ENCODE peak calls at places on chromosomes 6 and 20, in nine cellular contexts. S, Z, Q, V, G, X, A, Y and E are unnamed samples.

GRCh38 chr20:45823949-45824835 is 2.9 kb downstream of the TNNC2 start:
- DNase-seq in Q (peak; percentile 36), Y (peak; percentile 53), Z (no peak), X (peak; percentile 77), G (peak; percentile 62), V (peak; percentile 46), A (peak; percentile 80), S (no peak), E (peak; percentile 80)

GRCh38 chr6:40931927-40932326 is 107.1 kb downstream of the UNC5CL start:
- DNase-seq in Z (no peak), S (peak; percentile 78), G (no peak), Y (no peak), Q (no peak), A (no peak), X (no peak), V (peak; percentile 50), E (no peak)

GRCh38 chr6:140138311-140138994 is 764.0 kb upstream of the CITED2 start:
- DNase-seq in Y (no peak), Z (no peak), G (no peak), S (no peak), V (peak; percentile 70), X (no peak), A (no peak), Q (no peak), E (no peak)

GRCh38 chr6:130140084-130140483 is 82.7 kb downstream of the SAMD3 start:
- DNase-seq in V (no peak), Z (no peak), X (no peak), Y (no peak), Q (no peak), G (no peak), S (peak; percentile 28), A (no peak), E (no peak)

GRCh38 chr20:53157443-53158408 is 185.6 kb downstream of the TSHZ2 start:
- DNase-seq in Z (no peak), X (peak; percentile 87), G (peak; percentile 51), A (no peak), V (peak; percentile 27), S (peak; percentile 53), Y (no peak), Q (peak; percentile 39), E (peak; percentile 39)

GRCh38 chr6:150694889-150695288 is 95.2 kb downstream of the PLEKHG1 start:
- DNase-seq in A (no peak), Q (no peak), V (peak; percentile 56), Z (no peak), Y (no peak), S (no peak), G (no peak), X (no peak), E (no peak)

GRCh38 chr20:49349078-49349477 is 71.2 kb upstream of the ZNFX1 start:
- DNase-seq in X (no peak), G (no peak), S (no peak), A (no peak), Q (no peak), Z (no peak), V (no peak), Y (no peak), E (no peak)

GRCh38 chr6:166485651-166486535 is 100.6 kb downstream of the RAMACL start:
- DNase-seq in X (no peak), Y (peak; percentile 35), A (no peak), Q (no peak), Z (no peak), V (no peak), S (no peak), G (no peak), E (peak; percentile 43)

GRCh38 chr6:20631525-20631924 is 97.3 kb downstream of the CDKAL1 start:
- DNase-seq in Y (no peak), G (no peak), V (no peak), A (no peak), X (no peak), S (no peak), Z (no peak), Q (no peak), E (no peak)

GRCh38 chr6:151629791-151630190 is 136.0 kb downstream of the CCDC170 start:
- DNase-seq in X (no peak), V (no peak), S (no peak), Q (no peak), Z (no peak), Y (no peak), A (no peak), G (peak; percentile 69), E (no peak)

GRCh38 chr20:32203556-32204484 is 3.7 kb downstream of the PLAGL2 start:
- DNase-seq in Q (peak; percentile 48), V (no peak), Z (peak; percentile 73), A (no peak), S (no peak), G (peak; percentile 63), X (no peak), Y (peak; percentile 48), E (no peak)

GRCh38 chr6:67608099-67608749 is 1026.9 kb upstream of the ADGRB3 start:
- DNase-seq in Z (no peak), A (no peak), X (no peak), G (no peak), Q (no peak), S (no peak), Y (no peak), V (no peak), E (no peak)

GRCh38 chr6:84709121-84709520 is 55.3 kb downstream of the TBX18 start:
- DNase-seq in Q (no peak), V (peak; percentile 48), S (no peak), A (no peak), G (no peak), Z (no peak), Y (no peak), X (no peak), E (no peak)

GRCh38 chr6:170266061-170266825 is 24.6 kb downstream of the DLL1 start:
- DNase-seq in G (no peak), Y (peak; percentile 68), V (no peak), X (no peak), A (no peak), Q (peak; percentile 37), Z (no peak), S (no peak), E (no peak)

GRCh38 chr20:8049321-8049720 is 29.8 kb upstream of the TMX4 start:
- DNase-seq in V (no peak), S (no peak), G (no peak), A (no peak), Z (no peak), X (no peak), Q (no peak), Y (no peak), E (no peak)

GRCh38 chr6:78487401-78487800 is 379.9 kb upstream of the IRAK1BP1 start:
- DNase-seq in S (peak; percentile 55), X (no peak), A (no peak), Q (no peak), Z (no peak), Y (no peak), G (no peak), V (peak; percentile 59), E (no peak)

GRCh38 chr6:16533721-16534136 is 227.5 kb downstream of the ATXN1 start:
- DNase-seq in A (no peak), V (no peak), G (no peak), X (no peak), Y (no peak), S (peak; percentile 14), Z (no peak), Q (no peak), E (no peak)

GRCh38 chr6:124990988-124991387 is 28.8 kb downstream of the RNF217 start:
- DNase-seq in Z (no peak), V (no peak), G (no peak), X (no peak), Q (no peak), A (no peak), S (no peak), Y (no peak), E (no peak)
- TF ChIP-seq POLR2A in Z (no peak), V (no peak), G (no peak), X (no peak), Q (no peak), A (no peak), S (no peak), Y (no peak), E (no peak)

DNA sequence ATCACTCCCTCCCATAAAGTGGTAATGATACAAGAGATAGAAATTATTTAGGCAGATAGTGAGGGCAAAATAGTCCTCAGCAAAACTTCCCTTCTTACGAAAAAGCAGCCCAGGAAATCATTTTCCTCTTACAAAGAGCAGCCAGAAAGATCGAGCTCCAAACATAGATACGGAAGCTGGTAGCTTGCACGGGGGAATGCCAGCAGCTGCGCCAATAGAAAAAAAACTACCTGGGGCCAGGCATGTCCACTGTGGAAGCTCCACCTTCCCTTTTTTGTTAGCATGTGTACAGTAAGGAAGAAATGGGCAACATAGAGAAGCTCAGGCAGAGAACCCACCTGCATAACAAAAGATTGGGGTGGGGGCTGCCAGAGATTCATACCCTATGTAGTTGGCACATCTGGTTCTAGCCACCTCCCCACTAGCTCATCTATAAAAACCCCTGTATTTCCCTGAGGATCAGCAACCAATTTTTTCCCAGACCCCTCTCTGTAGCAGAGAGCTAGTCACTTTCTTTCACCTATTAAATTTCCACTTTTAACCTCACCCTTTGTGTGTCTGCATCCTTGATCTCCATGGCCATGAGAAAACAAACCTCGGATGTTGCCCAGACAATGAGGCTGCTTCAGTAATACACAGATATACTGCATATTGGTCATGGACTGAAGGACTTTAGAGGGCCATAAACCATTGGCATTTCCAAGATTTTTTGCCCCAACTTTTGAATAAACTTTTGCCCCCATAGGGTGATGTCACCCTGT is 52.1 kb downstream of the SOD2 start:
- DNase-seq in V (no peak), Q (no peak), X (no peak), S (no peak), G (no peak), A (no peak), Y (no peak), Z (no peak), E (no peak)
- H3K27me3 ChIP-seq in V (no peaks in the 10 kb centered on the region), Q (no peaks in the 10 kb centered on the region), X (no peaks in the 10 kb centered on the region), S (no peaks in the 10 kb centered on the region), G (no peaks in the 10 kb centered on the region), A (no peaks in the 10 kb centered on the region), Y (no peaks in the 10 kb centered on the region), Z (no peaks in the 10 kb centered on the region), E (no peaks in the 10 kb centered on the region)

GRCh38 chr6:112033824-112034223 is 20.1 kb upstream of the CCN6 start:
- DNase-seq in Q (no peak), A (no peak), G (no peak), Y (no peak), S (no peak), V (no peak), Z (no peak), X (no peak), E (no peak)
- TF ChIP-seq POLR2A in Q (no peak), A (no peak), G (no peak), Y (no peak), S (no peak), V (no peak), Z (no peak), X (no peak), E (no peak)

DNA sequence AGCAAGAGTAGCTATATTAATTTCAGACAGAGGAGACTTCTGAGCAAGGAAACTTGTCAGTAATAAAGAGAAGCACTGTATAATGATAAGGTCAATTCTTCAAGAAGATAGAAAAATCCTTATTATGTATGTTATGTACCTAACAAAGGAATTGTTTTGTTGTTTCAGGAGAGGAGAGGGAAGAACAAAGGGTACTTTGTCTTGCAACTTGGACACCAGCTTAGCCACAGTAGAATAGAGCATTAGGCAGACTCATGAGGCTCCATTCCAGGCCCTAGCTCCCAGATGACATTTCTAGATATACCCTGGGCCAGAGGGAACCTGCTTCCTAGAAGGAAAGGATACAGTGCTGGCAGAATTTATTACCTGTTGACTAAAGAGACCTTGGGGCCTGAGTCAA is 6.5 kb upstream of the NUS1 start:
- DNase-seq in S (no peak), Z (no peak), G (no peak), Y (no peak), A (no peak), V (no peak), X (no peak), Q (no peak), E (no peak)
- H3K27me3 ChIP-seq in S (no peaks in the 10 kb centered on the region), Z (no peaks in the 10 kb centered on the region), G (no peaks in the 10 kb centered on the region), Y (no peaks in the 10 kb centered on the region), A (no peaks in the 10 kb centered on the region), V (no peaks in the 10 kb centered on the region), X (no peaks in the 10 kb centered on the region), Q (no peaks in the 10 kb centered on the region), E (no peaks in the 10 kb centered on the region)

GRCh38 chr20:62861732-62862336 is at the start of gene TCFL5:
- DNase-seq in Z (peak; percentile 87), V (peak; percentile 86), Y (peak; percentile 89), X (peak; percentile 99), Q (peak; percentile 94), A (peak; percentile 96), G (peak; percentile 93), S (peak; percentile 76), E (peak; percentile 95)
- TF ChIP-seq POLR2A in Z (peak; percentile 39), V (no peak), Y (peak; percentile 20), X (no peak), Q (no peak), A (no peak), G (no peak), S (no peak), E (no peak)